ENCODE peak calls at places on chromosomes 7 and 10, in six cellular contexts. I is GM12891; X is NCI-H2029 treated with DMSO at 0.1 percent for 48 hours; G is DMS 273 treated with DMSO at 0.1 percent for 48 hours; F is DMS53; V is activated naive CD8-positive, alpha-beta T cell treated with anti-CD3 and anti-CD28 coated beads, Interleukin-2, amount 50 U/mL, for 24 hours. M is an unnamed sample.

GRCh38 chr10:97574374-97575100 is 2.0 kb downstream of the ANKRD2 start:
- DNase-seq in F (peak), X (peak), I (no peak), G (no peak), V (no peak), M (no peak)

GRCh38 chr10:71719042-71719441 is 536 bp downstream of the C10orf105 start:
- DNase-seq in G (no peak), I (no peak), V (no peak), X (no peak), F (peak), M (no peak)

GRCh38 chr7:69880848-69881247 is 282.6 kb downstream of the AUTS2 start:
- DNase-seq in F (no peak), I (no peak), V (no peak), G (no peak), X (peak), M (no peak)

GRCh38 chr10:84997870-84998269 is 669.5 kb downstream of the CCSER2 start:
- DNase-seq in F (no peak), G (no peak), V (no peak), I (no peak), X (no peak), M (no peak)

GRCh38 chr10:117334921-117335320 is 40.3 kb downstream of the PDZD8 start:
- DNase-seq in I (no peak), F (no peak), X (no peak), G (no peak), V (no peak), M (no peak)

GRCh38 chr7:150420242-150420641 is 30.2 kb upstream of the GIMAP8 start:
- DNase-seq in G (no peak), I (no peak), F (no peak), V (no peak), X (no peak), M (no peak)

GRCh38 chr10:921471-922414 is 9.8 kb downstream of the LARP4B start:
- DNase-seq in I (no peak), F (no peak), X (no peak), V (no peak), G (no peak), M (no peak)

GRCh38 chr10:80599424-80599847 is 61.7 kb downstream of the SH2D4B start:
- DNase-seq in G (no peak), X (no peak), I (peak), V (peak), F (peak), M (peak)

GRCh38 chr7:72751978-72752377 is 76.0 kb downstream of the TYW1B start:
- DNase-seq in G (no peak), X (no peak), F (no peak), V (no peak), I (no peak), M (no peak)

GRCh38 chr7:63070696-63071095 is 928.0 kb upstream of the ZNF722 start:
- DNase-seq in F (no peak), I (no peak), V (no peak), G (no peak), X (no peak), M (no peak)

GRCh38 chr7:80313067-80313626 is 178.5 kb downstream of the GNAI1 start:
- DNase-seq in G (no peak), F (no peak), V (no peak), X (no peak), I (no peak), M (no peak)

GRCh38 chr10:49579621-49580020 is 30.5 kb upstream of the SLC18A3 start:
- DNase-seq in X (no peak), V (no peak), G (no peak), I (no peak), F (no peak), M (no peak)

GRCh38 chr7:99617187-99617781 is 538 bp downstream of the ZSCAN25 start:
- DNase-seq in I (no peak), G (no peak), V (no peak), X (no peak), F (no peak), M (no peak)

GRCh38 chr10:71643904-71644303 is 75.7 kb downstream of the C10orf105 start:
- DNase-seq in V (no peak), F (no peak), I (no peak), X (no peak), G (no peak), M (no peak)

GRCh38 chr7:25596443-25596842 is 368.2 kb upstream of the NPVF start:
- DNase-seq in I (no peak), V (no peak), G (no peak), F (no peak), X (no peak), M (no peak)

GRCh38 chr10:70866424-70866823 is 21.9 kb downstream of the PCBD1 start:
- DNase-seq in V (no peak), F (peak), X (no peak), G (no peak), I (no peak), M (no peak)

GRCh38 chr7:28700084-28700483 is 258.0 kb downstream of the TRIL start:
- DNase-seq in G (no peak), I (no peak), F (no peak), V (no peak), X (no peak), M (no peak)

M was measured in GM13976.